ENCODE peak calls at places on chromosomes 7 and 10, in nine cellular contexts. One of them, this sample, is unnamed.

GRCh38 chr10:60203993-60204618 is 185.6 kb downstream of the ANK3 start:
- DNase-seq in putamen: peak; percentile 34
- DNase-seq in kidney tubule cell: peak; percentile 33
- DNase-seq in Ammon's horn: peak; percentile 56
- DNase-seq in GM18507: no peak
- DNase-seq in amniotic stem cell: peak; percentile 39
- DNase-seq in activated CD4-positive, alpha-beta T cell treated with anti-CD3 and anti-CD28 coated beads for 24 hours: no peak
- DNase-seq in RWPE1: peak; percentile 9
- DNase-seq in A172: peak; percentile 38
- DNase-seq in this sample: peak; percentile 11

GRCh38 chr10:122468923-122469781 is 7.8 kb downstream of the HTRA1 start:
- DNase-seq in putamen: no peak
- DNase-seq in kidney tubule cell: peak; percentile 88
- DNase-seq in Ammon's horn: peak; percentile 73
- DNase-seq in GM18507: no peak
- DNase-seq in amniotic stem cell: peak; percentile 90
- DNase-seq in activated CD4-positive, alpha-beta T cell treated with anti-CD3 and anti-CD28 coated beads for 24 hours: no peak
- DNase-seq in RWPE1: peak; percentile 98
- DNase-seq in A172: peak; percentile 92
- DNase-seq in this sample: peak; percentile 53

GRCh38 chr10:132458595-132459251 is 61.7 kb downstream of the PWWP2B start:
- DNase-seq in putamen: no peak
- DNase-seq in kidney tubule cell: peak; percentile 24
- DNase-seq in Ammon's horn: peak; percentile 61
- DNase-seq in GM18507: peak; percentile 75
- DNase-seq in amniotic stem cell: no peak
- DNase-seq in activated CD4-positive, alpha-beta T cell treated with anti-CD3 and anti-CD28 coated beads for 24 hours: peak; percentile 54
- DNase-seq in RWPE1: peak; percentile 63
- DNase-seq in A172: no peak
- DNase-seq in this sample: peak; percentile 32

GRCh38 chr10:45082176-45082575 is 81.5 kb downstream of the ZNF22 start:
- DNase-seq in putamen: no peak
- DNase-seq in kidney tubule cell: no peak
- DNase-seq in Ammon's horn: no peak
- DNase-seq in GM18507: no peak
- DNase-seq in amniotic stem cell: no peak
- DNase-seq in activated CD4-positive, alpha-beta T cell treated with anti-CD3 and anti-CD28 coated beads for 24 hours: no peak
- DNase-seq in RWPE1: no peak
- DNase-seq in A172: no peak
- DNase-seq in this sample: no peak

GRCh38 chr10:10677479-10677878 is 340.2 kb upstream of the CELF2 start:
- DNase-seq in putamen: no peak
- DNase-seq in kidney tubule cell: peak; percentile 51
- DNase-seq in Ammon's horn: peak; percentile 46
- DNase-seq in GM18507: no peak
- DNase-seq in amniotic stem cell: no peak
- DNase-seq in activated CD4-positive, alpha-beta T cell treated with anti-CD3 and anti-CD28 coated beads for 24 hours: peak; percentile 22
- DNase-seq in RWPE1: peak; percentile 36
- DNase-seq in A172: no peak
- DNase-seq in this sample: peak; percentile 19

GRCh38 chr10:103295391-103296044 is 18.6 kb downstream of the INA start:
- DNase-seq in putamen: no peak
- DNase-seq in kidney tubule cell: peak; percentile 30
- DNase-seq in Ammon's horn: no peak
- DNase-seq in GM18507: no peak
- DNase-seq in amniotic stem cell: peak; percentile 66
- DNase-seq in activated CD4-positive, alpha-beta T cell treated with anti-CD3 and anti-CD28 coated beads for 24 hours: no peak
- DNase-seq in RWPE1: no peak
- DNase-seq in A172: peak; percentile 40
- DNase-seq in this sample: no peak

GRCh38 chr7:39404910-39405309 is 161.3 kb upstream of the YAE1 start:
- DNase-seq in putamen: no peak
- DNase-seq in kidney tubule cell: no peak
- DNase-seq in Ammon's horn: no peak
- DNase-seq in GM18507: no peak
- DNase-seq in amniotic stem cell: no peak
- DNase-seq in activated CD4-positive, alpha-beta T cell treated with anti-CD3 and anti-CD28 coated beads for 24 hours: no peak
- DNase-seq in RWPE1: no peak
- DNase-seq in A172: no peak
- DNase-seq in this sample: no peak

GRCh38 chr10:58992830-58993460 is 183.5 kb upstream of the PHYHIPL start:
- DNase-seq in putamen: no peak
- DNase-seq in kidney tubule cell: no peak
- DNase-seq in Ammon's horn: no peak
- DNase-seq in GM18507: no peak
- DNase-seq in amniotic stem cell: no peak
- DNase-seq in activated CD4-positive, alpha-beta T cell treated with anti-CD3 and anti-CD28 coated beads for 24 hours: no peak
- DNase-seq in RWPE1: no peak
- DNase-seq in A172: no peak
- DNase-seq in this sample: no peak

GRCh38 chr7:158541330-158542010 is 46.2 kb downstream of the PTPRN2 start:
- DNase-seq in putamen: peak; percentile 40
- DNase-seq in kidney tubule cell: no peak
- DNase-seq in Ammon's horn: peak; percentile 73
- DNase-seq in GM18507: peak; percentile 43
- DNase-seq in amniotic stem cell: no peak
- DNase-seq in activated CD4-positive, alpha-beta T cell treated with anti-CD3 and anti-CD28 coated beads for 24 hours: no peak
- DNase-seq in RWPE1: no peak
- DNase-seq in A172: no peak
- DNase-seq in this sample: no peak

GRCh38 chr7:25031007-25031406 is 51.0 kb upstream of the OSBPL3 start:
- DNase-seq in putamen: no peak
- DNase-seq in kidney tubule cell: peak; percentile 52
- DNase-seq in Ammon's horn: no peak
- DNase-seq in GM18507: peak; percentile 44
- DNase-seq in amniotic stem cell: no peak
- DNase-seq in activated CD4-positive, alpha-beta T cell treated with anti-CD3 and anti-CD28 coated beads for 24 hours: no peak
- DNase-seq in RWPE1: no peak
- DNase-seq in A172: no peak
- DNase-seq in this sample: no peak

GRCh38 chr7:130421685-130422084 is 19.1 kb downstream of the CEP41 start:
- DNase-seq in putamen: peak; percentile 52
- DNase-seq in kidney tubule cell: no peak
- DNase-seq in Ammon's horn: peak; percentile 56
- DNase-seq in GM18507: no peak
- DNase-seq in amniotic stem cell: no peak
- DNase-seq in activated CD4-positive, alpha-beta T cell treated with anti-CD3 and anti-CD28 coated beads for 24 hours: no peak
- DNase-seq in RWPE1: no peak
- DNase-seq in A172: no peak
- DNase-seq in this sample: no peak

GRCh38 chr7:27782849-27783248 is 42.9 kb downstream of the TAX1BP1 start:
- DNase-seq in putamen: no peak
- DNase-seq in kidney tubule cell: no peak
- DNase-seq in Ammon's horn: no peak
- DNase-seq in GM18507: no peak
- DNase-seq in amniotic stem cell: no peak
- DNase-seq in activated CD4-positive, alpha-beta T cell treated with anti-CD3 and anti-CD28 coated beads for 24 hours: no peak
- DNase-seq in RWPE1: no peak
- DNase-seq in A172: no peak
- DNase-seq in this sample: no peak

GRCh38 chr10:986137-986825 is 2.0 kb upstream of the GTPBP4 start:
- DNase-seq in putamen: no peak
- DNase-seq in kidney tubule cell: peak; percentile 86
- DNase-seq in Ammon's horn: no peak
- DNase-seq in GM18507: no peak
- DNase-seq in amniotic stem cell: no peak
- DNase-seq in activated CD4-positive, alpha-beta T cell treated with anti-CD3 and anti-CD28 coated beads for 24 hours: no peak
- DNase-seq in RWPE1: peak; percentile 79
- DNase-seq in A172: peak; percentile 78
- DNase-seq in this sample: peak; percentile 29

GRCh38 chr7:3300221-3300650 is 816 bp upstream of the SDK1 start:
- DNase-seq in putamen: no peak
- DNase-seq in kidney tubule cell: peak; percentile 50
- DNase-seq in Ammon's horn: no peak
- DNase-seq in GM18507: no peak
- DNase-seq in amniotic stem cell: no peak
- DNase-seq in activated CD4-positive, alpha-beta T cell treated with anti-CD3 and anti-CD28 coated beads for 24 hours: no peak
- DNase-seq in RWPE1: no peak
- DNase-seq in A172: peak; percentile 30
- DNase-seq in this sample: no peak

GRCh38 chr7:155136619-155137243 is 66.6 kb downstream of the HTR5A start:
- DNase-seq in putamen: no peak
- DNase-seq in kidney tubule cell: peak; percentile 47
- DNase-seq in Ammon's horn: no peak
- DNase-seq in GM18507: no peak
- DNase-seq in amniotic stem cell: no peak
- DNase-seq in activated CD4-positive, alpha-beta T cell treated with anti-CD3 and anti-CD28 coated beads for 24 hours: no peak
- DNase-seq in RWPE1: no peak
- DNase-seq in A172: no peak
- DNase-seq in this sample: no peak

GRCh38 chr10:130799532-130799931 is 512.0 kb downstream of the TCERG1L start:
- DNase-seq in putamen: no peak
- DNase-seq in kidney tubule cell: no peak
- DNase-seq in Ammon's horn: peak; percentile 29
- DNase-seq in GM18507: no peak
- DNase-seq in amniotic stem cell: no peak
- DNase-seq in activated CD4-positive, alpha-beta T cell treated with anti-CD3 and anti-CD28 coated beads for 24 hours: no peak
- DNase-seq in RWPE1: no peak
- DNase-seq in A172: no peak
- DNase-seq in this sample: no peak

This sample was measured in LoVo.